ENCODE peak calls at places on chromosome 21, in four cellular contexts. One of them, this sample, is unnamed.
A peak's percentile ranks its signal among the peaks of the same experiment; 100 is the strongest.

GRCh38 chr21:45507888-45508508 is 34.2 kb downstream of the SLC19A1 start:
- DNase-seq in HCT116: no peak
- DNase-seq in K562: no peak
- DNase-seq in HepG2: no peak
- DNase-seq in this sample: no peak

GRCh38 chr21:34147835-34148804 is 74.7 kb downstream of the MRPS6 start:
- DNase-seq in HepG2: no peak
- DNase-seq in K562: no peak
- DNase-seq in HCT116: no peak
- DNase-seq in this sample: no peak

GRCh38 chr21:46619846-46620245 is 15.0 kb upstream of the S100B start:
- DNase-seq in K562: no peak
- DNase-seq in HCT116: no peak
- DNase-seq in HepG2: no peak
- DNase-seq in this sample: no peak

GRCh38 chr21:44720170-44720569 is 8.8 kb upstream of the TSPEAR start:
- DNase-seq in HCT116: no peak
- DNase-seq in HepG2: no peak
- DNase-seq in K562: no peak
- DNase-seq in this sample: no peak

GRCh38 chr21:30129246-30129645 is 37.4 kb downstream of the CLDN17 start:
- DNase-seq in HepG2: no peak
- DNase-seq in K562: no peak
- DNase-seq in HCT116: no peak
- DNase-seq in this sample: no peak

GRCh38 chr21:15445327-15445726 is 284.5 kb upstream of the USP25 start:
- DNase-seq in HCT116: no peak
- DNase-seq in HepG2: no peak
- DNase-seq in K562: no peak
- DNase-seq in this sample: no peak

GRCh38 chr21:41762236-41762635 is 4.6 kb downstream of the RIPK4 start:
- DNase-seq in HCT116: no peak
- DNase-seq in K562: no peak
- DNase-seq in HepG2: no peak
- DNase-seq in this sample: no peak

GRCh38 chr21:34354836-34355235 is 9.0 kb upstream of the KCNE2 start:
- DNase-seq in K562: no peak
- DNase-seq in HepG2: no peak
- DNase-seq in HCT116: no peak
- DNase-seq in this sample: no peak

GRCh38 chr21:45317401-45318145 is 29.9 kb upstream of the POFUT2 start:
- DNase-seq in HCT116: peak; percentile 32
- DNase-seq in HepG2: peak; percentile 59
- DNase-seq in K562: no peak
- DNase-seq in this sample: no peak

GRCh38 chr21:44941567-44941966 is 1.7 kb downstream of the SLX9 start:
- DNase-seq in HCT116: no peak
- DNase-seq in HepG2: no peak
- DNase-seq in K562: no peak
- DNase-seq in this sample: no peak

GRCh38 chr21:45084121-45084520 is 9.7 kb downstream of the ADARB1 start:
- DNase-seq in HepG2: no peak
- DNase-seq in HCT116: no peak
- DNase-seq in K562: no peak
- DNase-seq in this sample: no peak

GRCh38 chr21:33940846-33941245 is 25.2 kb upstream of the ATP5PO start:
- DNase-seq in HepG2: no peak
- DNase-seq in K562: no peak
- DNase-seq in HCT116: no peak
- DNase-seq in this sample: no peak

GRCh38 chr21:18370292-18370691 is 33.3 kb downstream of the TMPRSS15 start:
- DNase-seq in K562: no peak
- DNase-seq in HepG2: no peak
- DNase-seq in HCT116: no peak
- DNase-seq in this sample: no peak

GRCh38 chr21:33761104-33762036 is 119.1 kb downstream of the ITSN1 start:
- DNase-seq in HCT116: peak; percentile 66
- DNase-seq in HepG2: peak; percentile 73
- DNase-seq in K562: peak; percentile 84
- DNase-seq in this sample: no peak

GRCh38 chr21:14900058-14900457 is 164.7 kb downstream of the NRIP1 start:
- DNase-seq in HepG2: no peak
- DNase-seq in HCT116: no peak
- DNase-seq in K562: no peak
- DNase-seq in this sample: no peak

GRCh38 chr21:46509760-46510159 is 51.1 kb downstream of the DIP2A start:
- DNase-seq in HCT116: peak; percentile 18
- DNase-seq in HepG2: peak; percentile 87
- DNase-seq in K562: no peak
- DNase-seq in this sample: no peak

GRCh38 chr21:45484318-45484717 is 57.9 kb downstream of the SLC19A1 start:
- DNase-seq in HepG2: no peak
- DNase-seq in HCT116: no peak
- DNase-seq in K562: no peak
- DNase-seq in this sample: no peak

GRCh38 chr21:40839551-40839950 is 7.4 kb downstream of the DSCAM start:
- DNase-seq in HepG2: no peak
- DNase-seq in K562: no peak
- DNase-seq in HCT116: no peak
- DNase-seq in this sample: no peak

GRCh38 chr21:41682719-41683179 is 84.1 kb downstream of the RIPK4 start:
- DNase-seq in HCT116: no peak
- DNase-seq in HepG2: no peak
- DNase-seq in K562: no peak
- DNase-seq in this sample: no peak

GRCh38 chr21:15034126-15034848 is 30.5 kb downstream of the NRIP1 start:
- DNase-seq in HCT116: no peak
- DNase-seq in K562: no peak
- DNase-seq in HepG2: no peak
- DNase-seq in this sample: no peak

GRCh38 chr21:45618846-45619485 is 24.6 kb upstream of the PCBP3 start:
- DNase-seq in HepG2: no peak
- DNase-seq in K562: no peak
- DNase-seq in HCT116: no peak
- DNase-seq in this sample: peak; percentile 4

GRCh38 chr21:14677639-14678179 is 131.6 kb upstream of the SAMSN1 start:
- DNase-seq in HCT116: no peak
- DNase-seq in HepG2: no peak
- DNase-seq in K562: peak; percentile 83
- DNase-seq in this sample: no peak

GRCh38 chr21:41671859-41672542 is 94.9 kb downstream of the RIPK4 start:
- DNase-seq in HCT116: no peak
- DNase-seq in HepG2: no peak
- DNase-seq in K562: no peak
- DNase-seq in this sample: no peak

GRCh38 chr21:33655591-33656221 is 13.4 kb downstream of the ITSN1 start:
- DNase-seq in HepG2: no peak
- DNase-seq in HCT116: peak; percentile 96
- DNase-seq in K562: peak; percentile 50
- DNase-seq in this sample: no peak

GRCh38 chr21:44372616-44373015 is 19.2 kb downstream of the TRPM2 start:
- DNase-seq in K562: no peak
- DNase-seq in HCT116: no peak
- DNase-seq in HepG2: no peak
- DNase-seq in this sample: no peak

GRCh38 chr21:46051379-46051770 is 46.5 kb upstream of the COL6A2 start:
- DNase-seq in K562: no peak
- DNase-seq in HCT116: no peak
- DNase-seq in HepG2: no peak
- DNase-seq in this sample: no peak

GRCh38 chr21:46151989-46152938 is 3.1 kb downstream of the FTCD start:
- DNase-seq in HepG2: no peak
- DNase-seq in K562: no peak
- DNase-seq in HCT116: no peak
- DNase-seq in this sample: no peak

GRCh38 chr21:45574691-45575090 is 32.5 kb upstream of the SLC19A1 start:
- DNase-seq in HepG2: no peak
- DNase-seq in K562: no peak
- DNase-seq in HCT116: no peak
- DNase-seq in this sample: peak; percentile 34

GRCh38 chr21:45556645-45557601 is 14.7 kb upstream of the SLC19A1 start:
- DNase-seq in K562: peak; percentile 27
- DNase-seq in HepG2: no peak
- DNase-seq in HCT116: no peak
- DNase-seq in this sample: peak; percentile 35

GRCh38 chr21:33207471-33208149 is 22.1 kb upstream of the IFNAR2 start:
- DNase-seq in HCT116: no peak
- DNase-seq in HepG2: no peak
- DNase-seq in K562: no peak
- DNase-seq in this sample: no peak

GRCh38 chr21:45981154-45981606 is 390 bp upstream of the COL6A1 start:
- DNase-seq in HepG2: peak; percentile 47
- DNase-seq in K562: peak; percentile 75
- DNase-seq in HCT116: peak; percentile 52
- DNase-seq in this sample: peak; percentile 91

GRCh38 chr21:32372755-32373154 is 20.1 kb downstream of the URB1 start:
- DNase-seq in HepG2: no peak
- DNase-seq in K562: no peak
- DNase-seq in HCT116: no peak
- DNase-seq in this sample: no peak

GRCh38 chr21:44018813-44019567 is 6.9 kb downstream of the TRAPPC10 start:
- DNase-seq in HCT116: no peak
- DNase-seq in HepG2: no peak
- DNase-seq in K562: peak; percentile 65
- DNase-seq in this sample: no peak

GRCh38 chr21:23162213-23162946 is 2164.2 kb downstream of the NCAM2 start:
- DNase-seq in HCT116: no peak
- DNase-seq in K562: no peak
- DNase-seq in HepG2: no peak
- DNase-seq in this sample: no peak

GRCh38 chr21:32946654-32947053 is 79.1 kb upstream of the OLIG2 start:
- DNase-seq in K562: no peak
- DNase-seq in HCT116: no peak
- DNase-seq in HepG2: no peak
- DNase-seq in this sample: no peak

GRCh38 chr21:45067462-45068285 is 6.7 kb upstream of the ADARB1 start:
- DNase-seq in HCT116: no peak
- DNase-seq in HepG2: no peak
- DNase-seq in K562: peak; percentile 90
- DNase-seq in this sample: peak; percentile 88

GRCh38 chr21:17660862-17661261 is 48.2 kb upstream of the BTG3 start:
- DNase-seq in HCT116: no peak
- DNase-seq in K562: no peak
- DNase-seq in HepG2: no peak
- DNase-seq in this sample: no peak

GRCh38 chr21:37198989-37199924 is 67.9 kb downstream of the VPS26C start:
- DNase-seq in HCT116: peak; percentile 66
- DNase-seq in K562: no peak
- DNase-seq in HepG2: no peak
- DNase-seq in this sample: peak; percentile 17
- TF ChIP-seq ZBTB33 in HCT116: no peak
- TF ChIP-seq ZBTB33 in K562: no peak
- TF ChIP-seq ZBTB33 in HepG2: no peak
- TF ChIP-seq ZBTB33 in this sample: no peak

DNA sequence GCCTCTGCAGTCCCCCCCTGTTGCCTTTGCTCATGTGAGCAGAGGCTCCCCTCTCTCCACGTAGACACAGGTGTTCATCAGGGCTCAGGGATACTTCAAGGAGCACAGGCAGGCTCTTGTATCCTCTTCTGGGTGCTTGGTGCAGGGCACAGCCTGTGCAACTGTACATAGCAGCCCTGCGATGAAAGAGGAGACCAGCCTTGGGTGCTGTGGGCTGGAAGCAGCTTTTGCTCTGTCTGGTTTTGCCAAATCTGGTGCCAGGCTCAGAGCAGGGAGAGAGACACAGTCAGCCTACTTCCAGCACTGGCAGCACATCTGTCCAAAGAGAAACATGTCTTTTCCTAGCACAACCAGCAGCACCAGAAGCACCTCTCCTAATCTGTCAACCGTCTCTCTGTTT is 132.1 kb downstream of the ETS2 start:
- DNase-seq in HepG2: no peak
- DNase-seq in K562: no peak
- DNase-seq in HCT116: no peak
- DNase-seq in this sample: no peak
- TF ChIP-seq ZBTB33 in HepG2: no peak
- TF ChIP-seq ZBTB33 in K562: no peak
- TF ChIP-seq ZBTB33 in HCT116: no peak
- TF ChIP-seq ZBTB33 in this sample: no peak

DNA sequence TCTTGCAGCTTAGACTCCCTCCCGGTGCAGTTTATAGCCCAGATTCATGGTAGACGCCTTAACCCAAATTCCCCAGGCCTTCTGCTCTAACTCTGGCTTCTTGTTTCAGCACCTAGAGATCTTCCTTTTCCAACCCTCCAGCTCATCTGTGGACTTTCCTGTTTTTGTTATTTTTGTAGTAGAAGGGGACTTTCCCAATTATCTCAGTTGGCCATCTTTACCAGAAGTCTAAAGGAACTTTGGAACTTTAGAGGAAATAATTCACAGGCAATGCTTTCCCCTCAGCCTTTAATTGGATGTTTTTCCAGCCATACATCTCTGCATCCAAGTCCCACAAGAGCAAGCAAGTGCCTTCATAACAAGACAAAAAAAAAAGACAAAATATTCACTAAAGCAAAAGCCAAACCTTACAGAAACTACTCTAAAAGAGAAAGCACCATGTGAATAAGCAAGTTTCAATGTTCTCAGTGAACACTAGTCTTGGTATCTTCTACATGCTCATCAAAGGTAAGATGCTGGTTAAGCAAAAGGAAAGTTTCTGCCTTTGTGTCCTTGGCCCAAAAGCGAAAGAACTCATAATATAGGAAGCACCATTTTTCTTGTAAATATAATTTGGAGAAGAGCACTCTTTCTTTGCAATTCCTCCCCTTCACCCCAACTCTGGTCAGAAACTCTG is 377.3 kb downstream of the SETD4 start:
- DNase-seq in HepG2: no peak
- DNase-seq in HCT116: no peak
- DNase-seq in K562: no peak
- DNase-seq in this sample: no peak
- TF ChIP-seq ZBTB33 in HepG2: no peak
- TF ChIP-seq ZBTB33 in HCT116: no peak
- TF ChIP-seq ZBTB33 in K562: no peak
- TF ChIP-seq ZBTB33 in this sample: no peak

GRCh38 chr21:31205412-31205811 is 138.6 kb downstream of the TIAM1 start:
- DNase-seq in HepG2: no peak
- DNase-seq in HCT116: no peak
- DNase-seq in K562: no peak
- DNase-seq in this sample: no peak
- TF ChIP-seq ZBTB33 in HepG2: no peak
- TF ChIP-seq ZBTB33 in HCT116: no peak
- TF ChIP-seq ZBTB33 in K562: no peak
- TF ChIP-seq ZBTB33 in this sample: no peak

DNA sequence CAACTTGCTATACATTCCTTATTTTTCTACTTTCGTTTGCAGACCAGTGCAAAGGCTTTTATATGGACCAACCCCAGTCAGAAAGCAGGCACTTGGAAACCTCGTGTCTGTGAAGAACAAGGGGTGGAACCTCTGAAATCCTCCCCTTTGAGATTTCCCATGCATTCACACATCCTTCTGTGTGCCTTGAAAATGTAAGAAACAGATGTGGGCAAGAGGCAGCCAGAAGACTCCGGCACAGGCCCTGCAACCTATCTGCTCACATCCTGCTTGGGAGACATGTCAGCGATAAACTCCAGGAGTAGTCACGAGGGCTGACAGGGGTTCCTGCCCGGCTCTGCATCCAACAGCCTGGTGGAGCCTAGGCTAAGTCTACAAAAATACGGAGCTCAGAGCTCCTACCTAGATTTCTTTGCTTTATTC is 42.5 kb downstream of the ETS2 start:
- DNase-seq in HCT116: no peak
- DNase-seq in HepG2: no peak
- DNase-seq in K562: peak; percentile 73
- DNase-seq in this sample: no peak
- TF ChIP-seq ZBTB33 in HCT116: no peak
- TF ChIP-seq ZBTB33 in HepG2: no peak
- TF ChIP-seq ZBTB33 in K562: no peak
- TF ChIP-seq ZBTB33 in this sample: no peak

This sample was measured in SK-N-SH.